ENCODE peak calls at places on chromosomes 6 and 20, in nine cellular contexts. R is GM23338, C is hepatocyte, A is endothelial cell of umbilical vein, H is fibroblast of lung, Y is PC-3, N is neural progenitor cell, B is astrocyte, K is HCT116. Z is an unnamed sample. For H3K4me1, the result is how much of the 10 kb centered on the place peaks cover.

GRCh38 chr6:40701352-40702007 is 114.3 kb upstream of the LRFN2 start:
- DNase-seq in B (no peak), K (no peak), H (no peak), Y (no peak), N (no peak), R (no peak), C (no peak), A (no peak), Z (no peak)

GRCh38 chr6:16273266-16273665 is 34.9 kb downstream of the GMPR start:
- DNase-seq in A (peak), B (peak), N (no peak), R (no peak), C (peak), H (peak), K (no peak), Y (peak), Z (no peak)

GRCh38 chr6:90464507-90464906 is 122.4 kb downstream of the MAP3K7 start:
- DNase-seq in H (no peak), N (no peak), B (peak), A (no peak), C (no peak), Y (no peak), R (no peak), K (no peak), Z (no peak)

GRCh38 chr6:14765106-14765505 is 480.8 kb upstream of the JARID2 start:
- DNase-seq in H (peak), C (no peak), K (no peak), B (peak), Y (peak), N (no peak), R (no peak), A (no peak), Z (peak)

GRCh38 chr20:57622579-57623381 is 2.6 kb upstream of the ZBP1 start:
- DNase-seq in B (peak), N (peak), K (peak), R (peak), C (peak), Y (peak), A (peak), H (peak), Z (peak)

GRCh38 chr6:34241351-34242215 is 4.9 kb downstream of the HMGA1 start:
- DNase-seq in H (no peak), Y (no peak), B (no peak), R (no peak), K (no peak), C (no peak), N (no peak), A (no peak), Z (no peak)

GRCh38 chr6:16244869-16245451 is 6.6 kb downstream of the GMPR start:
- DNase-seq in Y (no peak), H (peak), R (no peak), K (no peak), A (peak), C (no peak), N (peak), B (peak), Z (peak)

GRCh38 chr6:147711511-147711910 is 203.0 kb downstream of the SAMD5 start:
- DNase-seq in R (no peak), A (no peak), Y (no peak), B (peak), N (no peak), K (no peak), C (no peak), H (no peak), Z (no peak)

GRCh38 chr6:41931792-41932191 is 9.8 kb downstream of the CCND3 start:
- DNase-seq in C (no peak), K (no peak), R (no peak), N (no peak), H (no peak), A (no peak), Y (no peak), B (no peak), Z (no peak)

GRCh38 chr20:32980131-32980941 is 23.9 kb downstream of the SUN5 start:
- DNase-seq in N (peak), K (no peak), R (no peak), A (no peak), Y (no peak), H (no peak), C (peak), B (no peak), Z (no peak)

GRCh38 chr6:145836170-145836569 is 21.6 kb upstream of the FBXO30 start:
- DNase-seq in H (peak), N (no peak), A (no peak), B (peak), K (no peak), R (peak), Y (peak), C (no peak), Z (peak)

GRCh38 chr20:39880890-39881289 is 808.1 kb downstream of the MAFB start:
- DNase-seq in R (peak), B (peak), Y (no peak), H (no peak), A (peak), C (no peak), K (no peak), N (no peak), Z (peak)

GRCh38 chr6:35415065-35415880 is 36.9 kb upstream of the FANCE start:
- DNase-seq in C (peak), K (no peak), B (peak), R (peak), N (peak), Y (peak), H (peak), A (peak), Z (peak)

GRCh38 chr6:16966821-16967817 is 134.7 kb upstream of the STMND1 start:
- DNase-seq in R (no peak), K (no peak), N (no peak), H (no peak), Y (no peak), C (no peak), A (no peak), B (no peak), Z (no peak)

DNA sequence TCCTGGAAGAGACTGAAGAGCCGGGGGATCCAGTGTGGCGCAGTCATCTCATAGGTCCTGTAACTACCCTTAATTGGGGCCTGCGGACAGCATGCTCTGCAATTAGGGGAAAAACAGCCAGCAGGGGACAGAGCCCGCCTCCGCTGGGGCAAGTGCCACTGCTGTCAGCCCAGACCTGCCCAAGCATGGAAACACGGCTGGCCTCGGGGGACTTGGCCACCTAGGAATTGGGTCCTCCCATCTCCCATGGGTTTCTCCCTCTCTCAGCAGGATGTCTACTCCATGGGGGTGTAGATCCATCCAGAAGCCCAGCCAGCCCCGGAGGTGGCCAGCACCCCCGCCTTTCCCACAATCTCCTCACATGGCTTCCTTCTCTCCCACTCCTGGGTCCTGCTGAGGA is 3.6 kb downstream of the GHRH start:
- DNase-seq in N (peak), R (peak), A (no peak), H (no peak), Y (no peak), K (no peak), B (no peak), C (no peak), Z (no peak)
- H3K4me2 ChIP-seq in N (peak), R (peak), A (no peak), H (no peak), Y (no peak), K (no peak), B (no peak), C (no peak), Z (no peak)

GRCh38 chr20:36493013-36493800 is 48.1 kb upstream of the MYL9 start:
- DNase-seq in B (no peak), N (peak), Y (peak), K (no peak), C (no peak), A (peak), R (peak), H (no peak), Z (no peak)
- H3K4me1 ChIP-seq in B (half or more), N (under half), Y (under half), K (under half), C (under half), A (under half), R (under half), H (under half), Z (under half)

DNA sequence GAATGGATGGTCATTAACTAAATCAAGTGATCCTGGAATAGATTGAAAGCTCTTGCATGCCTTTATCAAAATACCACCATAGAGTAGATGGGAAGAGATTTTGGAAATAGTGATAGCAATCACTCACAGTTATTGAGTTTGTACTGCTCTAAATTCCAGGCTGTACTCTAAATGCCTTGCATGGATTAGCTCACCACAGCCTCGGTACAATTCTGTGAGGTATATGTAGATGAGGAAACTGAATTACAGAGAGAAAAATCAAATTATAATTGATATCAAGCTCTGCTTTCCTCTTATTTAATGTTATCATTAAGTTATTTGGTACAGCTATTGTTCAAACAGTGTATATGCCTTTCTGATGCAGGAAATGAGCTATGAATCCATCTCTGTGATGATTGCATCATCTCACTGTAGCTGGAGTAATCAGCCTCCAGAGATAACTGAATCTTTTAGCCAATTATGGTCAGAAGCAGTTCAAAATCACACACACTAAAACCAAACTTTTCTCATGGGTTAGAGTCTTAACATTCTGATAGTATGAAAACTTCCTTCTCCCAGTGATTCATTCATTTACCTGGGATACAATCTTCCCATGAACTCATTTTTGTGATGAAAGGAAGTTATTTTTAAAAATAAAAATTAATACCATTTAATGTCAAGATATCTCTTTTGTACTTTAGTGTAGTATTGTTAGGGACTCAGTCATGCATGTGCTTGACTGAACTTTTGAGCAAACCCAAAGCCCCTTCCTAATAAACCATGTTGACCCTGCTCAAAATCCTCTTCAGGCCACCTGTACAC is 52.1 kb downstream of the RNF217 start:
- DNase-seq in A (peak), B (peak), Y (no peak), K (no peak), C (no peak), R (no peak), H (peak), N (no peak), Z (peak)
- H3K4me2 ChIP-seq in A (peak), B (peak), Y (no peak), K (no peak), C (no peak), R (no peak), H (peak), N (no peak), Z (peak)

DNA sequence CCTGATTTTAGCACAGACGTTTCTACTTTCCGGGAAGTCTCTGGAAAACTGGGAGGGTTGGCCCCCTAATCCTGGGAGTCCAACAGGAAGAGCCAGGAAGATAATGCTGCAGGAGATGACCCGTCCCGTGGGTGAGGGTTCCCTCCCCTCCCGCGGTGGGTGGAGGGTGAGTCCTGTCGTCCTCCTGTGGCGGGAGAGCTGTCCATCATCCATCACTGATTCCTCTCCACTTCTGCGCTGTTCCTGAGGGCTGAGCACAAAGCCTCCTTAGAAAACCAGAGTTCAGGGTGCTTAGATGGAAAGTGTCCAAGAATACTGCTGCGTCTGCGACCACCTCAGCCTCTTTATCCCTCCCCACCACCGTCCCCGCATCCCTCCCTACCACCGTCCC is 6.1 kb upstream of the CCR6 start:
- DNase-seq in Y (no peak), B (no peak), K (no peak), A (no peak), N (no peak), H (no peak), R (no peak), C (no peak), Z (no peak)
- H3K4me1 ChIP-seq in Y (under half), B (under half), K (under half), A (under half), N (under half), H (under half), R (under half), C (under half), Z (under half)

GRCh38 chr20:47328841-47329448 is 27.6 kb downstream of the ZMYND8 start:
- DNase-seq in A (no peak), Y (no peak), C (no peak), N (no peak), R (no peak), K (no peak), H (no peak), B (no peak), Z (no peak)

GRCh38 chr20:47334022-47334551 is 22.4 kb downstream of the ZMYND8 start:
- DNase-seq in Y (peak), A (peak), K (no peak), B (peak), N (no peak), C (peak), R (no peak), H (peak), Z (peak)

GRCh38 chr20:47330071-47330470 is 26.4 kb downstream of the ZMYND8 start:
- DNase-seq in K (no peak), N (no peak), Y (no peak), B (no peak), A (no peak), H (no peak), C (no peak), R (no peak), Z (no peak)

GRCh38 chr20:47332381-47333206 is 23.9 kb downstream of the ZMYND8 start:
- DNase-seq in R (no peak), H (no peak), A (no peak), C (no peak), N (no peak), Y (no peak), B (no peak), K (no peak), Z (no peak)

GRCh38 chr20:47330933-47331708 is 25.4 kb downstream of the ZMYND8 start:
- DNase-seq in Y (peak), B (peak), H (peak), R (no peak), N (no peak), A (peak), K (peak), C (peak), Z (peak)
- H3K4me2 ChIP-seq in Y (peak), B (peak), H (peak), R (peak), N (peak), A (peak), K (peak), C (peak), Z (no peak)

DNA sequence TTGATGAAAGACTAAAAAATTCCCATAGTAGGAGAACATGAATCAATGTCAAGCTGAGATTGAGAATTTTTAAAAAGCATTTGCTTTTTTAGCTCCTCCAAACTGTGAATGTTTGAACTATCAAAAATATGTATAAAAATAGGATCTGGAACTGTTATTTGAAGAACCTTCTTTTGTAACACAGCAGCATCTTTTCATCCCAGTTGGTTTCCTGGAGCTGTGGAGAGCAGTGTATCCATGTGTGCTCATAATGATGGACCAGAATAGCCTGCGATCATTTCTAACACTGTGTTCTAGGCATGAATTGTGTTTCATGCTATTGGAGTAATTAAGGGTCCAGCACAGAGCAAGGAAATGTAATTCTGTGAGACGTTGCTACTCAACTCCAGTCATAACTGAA is 22.1 kb downstream of the MRAP2 start:
- DNase-seq in H (no peak), B (no peak), A (no peak), K (no peak), N (no peak), Y (no peak), C (no peak), R (no peak), Z (no peak)
- H3K4me1 ChIP-seq in H (under half), B (under half), A (under half), K (under half), N (under half), Y (under half), C (under half), R (under half), Z (under half)

GRCh38 chr6:165663736-165664552 is 903 bp upstream of the PDE10A start:
- DNase-seq in R (peak), A (no peak), B (peak), K (no peak), H (no peak), Y (no peak), N (peak), C (no peak), Z (peak)

GRCh38 chr6:165664553-165665383 is 1.7 kb upstream of the PDE10A start:
- DNase-seq in Y (no peak), N (peak), R (peak), C (no peak), K (no peak), H (no peak), B (no peak), A (no peak), Z (no peak)

GRCh38 chr6:165662041-165662491 is 975 bp downstream of the PDE10A start:
- DNase-seq in B (no peak), A (no peak), K (no peak), Y (no peak), H (no peak), C (peak), N (peak), R (peak), Z (no peak)

GRCh38 chr6:165662671-165663282 is at the start of gene PDE10A:
- DNase-seq in N (peak), Y (no peak), C (peak), A (peak), H (peak), R (peak), B (no peak), K (no peak), Z (peak)

DNA sequence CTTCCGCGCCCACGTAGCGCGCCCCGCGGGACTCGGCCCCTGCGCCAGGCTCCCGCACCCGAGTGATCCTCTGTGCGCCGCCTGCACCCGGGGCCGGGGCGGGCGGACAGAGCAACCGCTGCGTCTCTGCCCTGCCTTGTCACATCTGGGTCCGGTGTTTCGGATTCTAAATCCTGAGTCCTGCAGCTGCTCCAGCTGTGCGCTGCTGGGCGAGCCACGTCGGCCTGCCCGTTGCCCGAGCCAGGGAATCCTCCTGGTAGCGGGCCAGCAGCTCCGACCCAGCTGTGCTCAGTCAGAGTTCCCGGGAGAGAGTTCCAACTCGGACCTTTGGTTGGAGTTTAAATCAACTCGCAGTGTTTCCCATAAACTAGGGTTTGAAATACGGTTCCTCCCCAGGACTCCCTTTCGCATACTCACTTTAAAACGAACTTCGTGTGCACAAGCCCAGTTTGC is 268 bp upstream of the PDE10A start:
- DNase-seq in B (no peak), K (no peak), C (peak), H (peak), N (peak), Y (peak), A (peak), R (peak), Z (peak)
- H3K4me2 ChIP-seq in B (peak), K (no peak), C (peak), H (no peak), N (peak), Y (peak), A (peak), R (peak), Z (no peak)

DNA sequence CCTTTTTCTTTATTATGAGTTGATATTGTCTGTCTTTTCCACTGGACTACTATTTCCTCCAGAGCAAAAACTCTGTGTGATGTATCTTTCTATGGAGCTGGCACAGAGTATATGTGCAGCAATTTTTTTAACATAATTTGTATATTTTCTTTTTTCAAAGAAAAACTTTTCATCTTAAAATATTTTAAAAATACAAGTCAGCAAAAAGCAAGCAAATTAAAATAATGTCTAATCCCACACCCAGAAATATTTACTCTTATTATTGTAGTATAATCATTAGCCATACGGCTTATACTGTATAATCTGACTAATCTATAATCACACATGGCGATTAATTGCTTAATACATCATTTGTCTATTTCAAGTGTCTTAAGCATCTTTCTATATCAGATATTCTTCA is 49.7 kb upstream of the BTN3A2 start:
- DNase-seq in H (no peak), A (no peak), Y (no peak), N (no peak), B (no peak), R (no peak), K (no peak), C (no peak), Z (no peak)
- H3K4me1 ChIP-seq in H (under half), A (under half), Y (under half), N (under half), B (under half), R (under half), K (under half), C (under half), Z (under half)

Z was measured in mammary epithelial cell.